ENCODE peak calls at places on chromosomes 4 and X, in four cellular contexts. One of them, this sample, is unnamed.

GRCh38 chr4:184349283-184350039 is 124.9 kb downstream of the IRF2 start:
- DNase-seq in AG10803: no peak
- DNase-seq in cardiac fibroblast: no peak
- DNase-seq in brain microvascular endothelial cell: no peak
- DNase-seq in this sample: no peak

GRCh38 chrX:70498129-70498528 is 53.5 kb downstream of the DLG3 start:
- DNase-seq in AG10803: no peak
- DNase-seq in cardiac fibroblast: no peak
- DNase-seq in brain microvascular endothelial cell: no peak
- DNase-seq in this sample: no peak

GRCh38 chr4:19776021-19776459 is 475.7 kb upstream of the SLIT2 start:
- DNase-seq in cardiac fibroblast: peak; percentile 74
- DNase-seq in AG10803: peak; percentile 69
- DNase-seq in brain microvascular endothelial cell: peak; percentile 95
- DNase-seq in this sample: peak; percentile 46

GRCh38 chr4:112348488-112349158 is 51.5 kb downstream of the ALPK1 start:
- DNase-seq in cardiac fibroblast: peak; percentile 80
- DNase-seq in brain microvascular endothelial cell: peak; percentile 68
- DNase-seq in AG10803: peak; percentile 86
- DNase-seq in this sample: no peak

GRCh38 chr4:67963345-67963744 is at the start of gene TMPRSS11A:
- DNase-seq in brain microvascular endothelial cell: no peak
- DNase-seq in AG10803: no peak
- DNase-seq in cardiac fibroblast: no peak
- DNase-seq in this sample: no peak

GRCh38 chr4:88908521-88908920 is 148.5 kb downstream of the FAM13A start:
- DNase-seq in cardiac fibroblast: no peak
- DNase-seq in AG10803: no peak
- DNase-seq in brain microvascular endothelial cell: no peak
- DNase-seq in this sample: no peak

GRCh38 chrX:137031517-137032377 is 2.0 kb downstream of the GPR101 start:
- DNase-seq in cardiac fibroblast: peak; percentile 42
- DNase-seq in AG10803: peak; percentile 35
- DNase-seq in brain microvascular endothelial cell: peak; percentile 28
- DNase-seq in this sample: peak; percentile 25

GRCh38 chrX:68995780-68996551 is 167.1 kb downstream of the EFNB1 start:
- DNase-seq in cardiac fibroblast: peak; percentile 92
- DNase-seq in AG10803: peak; percentile 7
- DNase-seq in brain microvascular endothelial cell: peak; percentile 23
- DNase-seq in this sample: no peak

GRCh38 chrX:47200385-47201150 is 6.9 kb downstream of the UBA1 start:
- DNase-seq in brain microvascular endothelial cell: peak; percentile 21
- DNase-seq in AG10803: peak; percentile 88
- DNase-seq in cardiac fibroblast: peak; percentile 59
- DNase-seq in this sample: no peak

GRCh38 chr4:24956763-24957162 is 43.9 kb upstream of the CCDC149 start:
- DNase-seq in cardiac fibroblast: no peak
- DNase-seq in AG10803: peak; percentile 4
- DNase-seq in brain microvascular endothelial cell: no peak
- DNase-seq in this sample: no peak

GRCh38 chr4:60216752-60217151 is 983.4 kb upstream of the ADGRL3 start:
- DNase-seq in brain microvascular endothelial cell: peak; percentile 84
- DNase-seq in cardiac fibroblast: peak; percentile 53
- DNase-seq in AG10803: no peak
- DNase-seq in this sample: peak; percentile 50

GRCh38 chr4:76306882-76307669 is 543 bp downstream of the STBD1 start:
- DNase-seq in cardiac fibroblast: peak; percentile 55
- DNase-seq in brain microvascular endothelial cell: peak; percentile 16
- DNase-seq in AG10803: peak; percentile 57
- DNase-seq in this sample: peak; percentile 48

GRCh38 chrX:113833096-113833495 is 750.8 kb upstream of the HTR2C start:
- DNase-seq in AG10803: no peak
- DNase-seq in brain microvascular endothelial cell: no peak
- DNase-seq in cardiac fibroblast: peak; percentile 8
- DNase-seq in this sample: peak; percentile 8

GRCh38 chr4:151667025-151667424 is 93.8 kb downstream of the GATB start:
- DNase-seq in brain microvascular endothelial cell: no peak
- DNase-seq in AG10803: peak; percentile 75
- DNase-seq in cardiac fibroblast: no peak
- DNase-seq in this sample: no peak

GRCh38 chr4:2792711-2793577 is at the start of gene SH3BP2:
- DNase-seq in brain microvascular endothelial cell: no peak
- DNase-seq in cardiac fibroblast: peak; percentile 84
- DNase-seq in AG10803: peak; percentile 66
- DNase-seq in this sample: no peak

GRCh38 chr4:22668702-22669101 is 24.0 kb upstream of the GBA3 start:
- DNase-seq in cardiac fibroblast: no peak
- DNase-seq in AG10803: no peak
- DNase-seq in brain microvascular endothelial cell: no peak
- DNase-seq in this sample: no peak

GRCh38 chrX:22486326-22486725 is 213.6 kb downstream of the CBLL2 start:
- DNase-seq in AG10803: no peak
- DNase-seq in cardiac fibroblast: peak; percentile 1
- DNase-seq in brain microvascular endothelial cell: no peak
- DNase-seq in this sample: no peak

GRCh38 chr4:151694819-151695730 is 65.7 kb downstream of the GATB start:
- DNase-seq in cardiac fibroblast: no peak
- DNase-seq in brain microvascular endothelial cell: no peak
- DNase-seq in AG10803: no peak
- DNase-seq in this sample: no peak

GRCh38 chr4:99809326-99809725 is 7.3 kb upstream of the DAPP1 start:
- DNase-seq in cardiac fibroblast: no peak
- DNase-seq in AG10803: peak; percentile 2
- DNase-seq in brain microvascular endothelial cell: no peak
- DNase-seq in this sample: no peak

GRCh38 chr4:16496501-16496900 is 270.2 kb upstream of the TAPT1 start:
- DNase-seq in brain microvascular endothelial cell: peak; percentile 42
- DNase-seq in cardiac fibroblast: peak; percentile 69
- DNase-seq in AG10803: peak; percentile 75
- DNase-seq in this sample: peak; percentile 30

GRCh38 chr4:122764071-122764807 is 31.7 kb downstream of the BBS12 start:
- DNase-seq in AG10803: peak; percentile 76
- DNase-seq in brain microvascular endothelial cell: no peak
- DNase-seq in cardiac fibroblast: peak; percentile 48
- DNase-seq in this sample: peak; percentile 53

DNA sequence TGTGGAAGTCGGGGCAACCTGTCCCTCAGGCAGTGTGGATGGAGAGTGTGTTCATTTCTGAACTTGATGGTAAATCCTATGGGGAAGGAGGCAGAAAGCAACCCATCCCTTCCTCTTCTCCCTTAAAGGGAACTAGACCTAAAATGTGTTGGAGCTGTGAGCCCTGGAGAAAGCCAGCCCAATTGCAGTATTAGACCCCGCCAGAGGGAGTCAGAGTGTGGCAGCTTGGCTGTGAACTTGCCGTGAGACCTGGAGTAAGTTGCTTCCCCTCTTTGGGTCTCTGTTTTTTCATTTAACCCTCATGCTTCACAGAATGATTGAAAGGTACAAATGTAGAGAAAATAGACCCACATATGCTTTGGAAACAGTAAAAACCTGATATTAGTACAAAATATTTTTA is 108.7 kb upstream of the PAK3 start:
- DNase-seq in AG10803: no peak
- DNase-seq in brain microvascular endothelial cell: no peak
- DNase-seq in cardiac fibroblast: peak; percentile 1
- DNase-seq in this sample: no peak
- TF ChIP-seq CTCF in AG10803: peak; percentile 10
- TF ChIP-seq CTCF in brain microvascular endothelial cell: peak; percentile 53
- TF ChIP-seq CTCF in cardiac fibroblast: no peak
- TF ChIP-seq CTCF in this sample: peak; percentile 6

GRCh38 chrX:155216179-155216939 is at the start of gene VBP1:
- DNase-seq in cardiac fibroblast: peak; percentile 97
- DNase-seq in AG10803: peak; percentile 96
- DNase-seq in brain microvascular endothelial cell: peak; percentile 93
- DNase-seq in this sample: peak; percentile 87
- TF ChIP-seq CTCF in cardiac fibroblast: peak; percentile 37
- TF ChIP-seq CTCF in AG10803: peak; percentile 51
- TF ChIP-seq CTCF in brain microvascular endothelial cell: peak; percentile 59
- TF ChIP-seq CTCF in this sample: peak; percentile 44

GRCh38 chr4:4328840-4329239 is 38.8 kb downstream of the ZBTB49 start:
- DNase-seq in brain microvascular endothelial cell: no peak
- DNase-seq in AG10803: no peak
- DNase-seq in cardiac fibroblast: no peak
- DNase-seq in this sample: no peak

GRCh38 chr4:4328206-4328605 is 38.2 kb downstream of the ZBTB49 start:
- DNase-seq in AG10803: no peak
- DNase-seq in brain microvascular endothelial cell: no peak
- DNase-seq in cardiac fibroblast: no peak
- DNase-seq in this sample: no peak

GRCh38 chr4:4329496-4329895 is 39.4 kb downstream of the ZBTB49 start:
- DNase-seq in cardiac fibroblast: no peak
- DNase-seq in AG10803: no peak
- DNase-seq in brain microvascular endothelial cell: no peak
- DNase-seq in this sample: no peak

GRCh38 chr4:4326136-4326535 is 36.1 kb downstream of the ZBTB49 start:
- DNase-seq in AG10803: no peak
- DNase-seq in cardiac fibroblast: no peak
- DNase-seq in brain microvascular endothelial cell: no peak
- DNase-seq in this sample: no peak

DNA sequence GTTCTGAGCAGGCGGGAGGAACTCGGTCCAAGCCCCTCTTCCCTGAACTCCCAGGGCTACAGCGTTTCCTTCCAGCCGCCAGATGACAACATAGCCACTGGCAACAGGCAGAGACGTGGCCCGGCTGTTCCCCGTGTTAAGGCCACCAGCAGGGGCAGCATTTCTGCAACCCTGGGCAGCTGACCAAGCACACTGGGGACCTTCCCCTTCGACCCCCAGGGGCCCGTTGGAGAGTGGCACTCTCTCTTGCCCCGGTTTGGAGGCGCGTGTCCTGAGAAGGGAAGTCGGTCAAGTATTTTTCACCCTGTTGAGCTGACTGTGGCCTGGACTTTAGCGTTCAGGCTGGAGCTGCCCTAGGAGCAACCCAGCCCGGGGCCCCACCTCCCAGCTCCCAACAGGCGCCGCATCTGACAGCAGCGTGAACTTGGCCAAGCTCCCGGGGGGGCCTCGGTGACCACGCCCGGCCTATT is 37.6 kb downstream of the ZBTB49 start:
- DNase-seq in cardiac fibroblast: peak; percentile 73
- DNase-seq in AG10803: peak; percentile 6
- DNase-seq in brain microvascular endothelial cell: peak; percentile 11
- DNase-seq in this sample: no peak
- TF ChIP-seq CTCF in cardiac fibroblast: peak; percentile 57
- TF ChIP-seq CTCF in AG10803: peak; percentile 23
- TF ChIP-seq CTCF in brain microvascular endothelial cell: peak; percentile 68
- TF ChIP-seq CTCF in this sample: peak; percentile 43

GRCh38 chrX:48606091-48606490 is 8.8 kb downstream of the WDR13 start:
- DNase-seq in cardiac fibroblast: no peak
- DNase-seq in AG10803: no peak
- DNase-seq in brain microvascular endothelial cell: no peak
- DNase-seq in this sample: no peak
- TF ChIP-seq CTCF in cardiac fibroblast: peak; percentile 32
- TF ChIP-seq CTCF in AG10803: no peak
- TF ChIP-seq CTCF in brain microvascular endothelial cell: peak; percentile 36
- TF ChIP-seq CTCF in this sample: peak; percentile 24

DNA sequence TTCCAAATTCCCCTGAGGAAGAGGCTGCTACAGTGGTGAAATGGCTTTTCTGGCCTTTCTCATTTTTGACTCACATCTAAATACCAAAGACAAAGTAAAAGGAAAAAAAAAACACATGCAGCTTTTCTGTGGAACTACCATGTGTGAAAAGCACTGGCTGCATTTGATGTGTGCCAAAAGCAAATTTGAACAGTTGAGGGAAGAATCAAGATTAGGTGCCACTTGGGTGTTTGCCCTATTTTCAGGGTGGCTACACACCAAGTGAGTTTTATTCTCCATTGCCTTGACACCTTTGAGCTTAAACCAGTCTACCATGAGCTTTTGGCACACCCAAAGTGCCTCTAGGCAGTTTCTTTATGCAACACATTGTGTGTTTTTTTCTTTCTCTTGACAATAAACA is 423.8 kb downstream of the FAM133A start:
- DNase-seq in brain microvascular endothelial cell: no peak
- DNase-seq in AG10803: no peak
- DNase-seq in cardiac fibroblast: no peak
- DNase-seq in this sample: no peak
- TF ChIP-seq CTCF in brain microvascular endothelial cell: no peak
- TF ChIP-seq CTCF in AG10803: no peak
- TF ChIP-seq CTCF in cardiac fibroblast: no peak
- TF ChIP-seq CTCF in this sample: no peak

DNA sequence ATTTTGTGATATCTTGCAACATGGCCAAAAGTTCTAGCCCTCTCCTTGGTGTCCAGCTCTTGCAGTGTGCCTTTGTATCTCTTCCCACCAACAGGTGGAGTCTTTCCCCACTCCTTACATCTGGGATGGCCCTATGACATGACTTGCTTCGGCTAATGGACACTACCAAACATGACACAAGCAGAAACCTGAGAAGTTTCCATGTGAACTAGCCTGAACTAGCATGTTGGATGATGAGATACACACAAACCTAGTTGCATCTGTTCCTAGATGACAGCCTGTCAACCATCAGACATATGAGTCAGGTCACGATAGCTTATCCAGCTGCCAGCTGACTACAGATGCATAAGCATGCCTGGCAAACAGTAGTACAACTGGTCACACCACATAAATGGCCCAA is 207.5 kb upstream of the FTHL17 start:
- DNase-seq in brain microvascular endothelial cell: peak; percentile 12
- DNase-seq in cardiac fibroblast: peak; percentile 41
- DNase-seq in AG10803: no peak
- DNase-seq in this sample: peak; percentile 72
- TF ChIP-seq CTCF in brain microvascular endothelial cell: peak; percentile 59
- TF ChIP-seq CTCF in cardiac fibroblast: peak; percentile 44
- TF ChIP-seq CTCF in AG10803: peak; percentile 34
- TF ChIP-seq CTCF in this sample: peak; percentile 66

This sample was measured in foreskin keratinocyte.